ENCODE peak calls at places on chromosomes 2 and 18, in seven cellular contexts. One of them, this sample, is unnamed.

GRCh38 chr2:7930800-7931635 is 750.8 kb upstream of the ID2 start:
- DNase-seq in IMR-90: peak
- DNase-seq in K562: no peak
- DNase-seq in A549: no peak
- DNase-seq in GM12878: no peak
- DNase-seq in SK-N-SH: no peak
- DNase-seq in H1: no peak
- DNase-seq in this sample: no peak

GRCh38 chr2:232647261-232647660 is 13.9 kb downstream of the EFHD1 start:
- DNase-seq in IMR-90: no peak
- DNase-seq in K562: no peak
- DNase-seq in A549: no peak
- DNase-seq in GM12878: no peak
- DNase-seq in SK-N-SH: no peak
- DNase-seq in H1: no peak
- DNase-seq in this sample: no peak

GRCh38 chr2:231611273-231612198 is 18.9 kb downstream of the TEX44 start:
- DNase-seq in IMR-90: peak
- DNase-seq in K562: peak
- DNase-seq in A549: peak
- DNase-seq in GM12878: no peak
- DNase-seq in SK-N-SH: no peak
- DNase-seq in H1: no peak
- DNase-seq in this sample: peak

GRCh38 chr2:36352711-36353110 is 2.9 kb upstream of the CRIM1 start:
- DNase-seq in IMR-90: peak
- DNase-seq in K562: no peak
- DNase-seq in A549: no peak
- DNase-seq in GM12878: no peak
- DNase-seq in SK-N-SH: no peak
- DNase-seq in H1: no peak
- DNase-seq in this sample: peak

GRCh38 chr2:178521304-178522150 is 41.3 kb downstream of the PLEKHA3 start:
- DNase-seq in IMR-90: no peak
- DNase-seq in K562: no peak
- DNase-seq in A549: no peak
- DNase-seq in GM12878: no peak
- DNase-seq in SK-N-SH: no peak
- DNase-seq in H1: no peak
- DNase-seq in this sample: no peak

GRCh38 chr2:98801286-98801685 is 70.4 kb upstream of the MGAT4A start:
- DNase-seq in IMR-90: no peak
- DNase-seq in K562: no peak
- DNase-seq in A549: no peak
- DNase-seq in GM12878: no peak
- DNase-seq in SK-N-SH: no peak
- DNase-seq in H1: no peak
- DNase-seq in this sample: no peak

GRCh38 chr2:64543006-64543697 is 19.0 kb downstream of the AFTPH start:
- DNase-seq in IMR-90: peak
- DNase-seq in K562: no peak
- DNase-seq in A549: no peak
- DNase-seq in GM12878: no peak
- DNase-seq in SK-N-SH: no peak
- DNase-seq in H1: no peak
- DNase-seq in this sample: peak

GRCh38 chr2:210195066-210195852 is 24.1 kb upstream of the KANSL1L start:
- DNase-seq in IMR-90: peak
- DNase-seq in K562: peak
- DNase-seq in A549: no peak
- DNase-seq in GM12878: no peak
- DNase-seq in SK-N-SH: peak
- DNase-seq in H1: no peak
- DNase-seq in this sample: peak

GRCh38 chr2:84776011-84776410 is 104.9 kb downstream of the TRABD2A start:
- DNase-seq in IMR-90: peak
- DNase-seq in K562: no peak
- DNase-seq in A549: no peak
- DNase-seq in GM12878: no peak
- DNase-seq in SK-N-SH: no peak
- DNase-seq in H1: no peak
- DNase-seq in this sample: no peak

GRCh38 chr2:41865263-41865662 is 182.6 kb upstream of the PKDCC start:
- DNase-seq in IMR-90: no peak
- DNase-seq in K562: no peak
- DNase-seq in A549: no peak
- DNase-seq in GM12878: no peak
- DNase-seq in SK-N-SH: no peak
- DNase-seq in H1: no peak
- DNase-seq in this sample: no peak

GRCh38 chr2:10987861-10988260 is 76.1 kb downstream of the KCNF1 start:
- DNase-seq in IMR-90: peak
- DNase-seq in K562: no peak
- DNase-seq in A549: no peak
- DNase-seq in GM12878: no peak
- DNase-seq in SK-N-SH: no peak
- DNase-seq in H1: no peak
- DNase-seq in this sample: no peak

GRCh38 chr2:10395893-10396292 is 52.2 kb downstream of the ODC1 start:
- DNase-seq in IMR-90: no peak
- DNase-seq in K562: no peak
- DNase-seq in A549: no peak
- DNase-seq in GM12878: no peak
- DNase-seq in SK-N-SH: no peak
- DNase-seq in H1: no peak
- DNase-seq in this sample: no peak

DNA sequence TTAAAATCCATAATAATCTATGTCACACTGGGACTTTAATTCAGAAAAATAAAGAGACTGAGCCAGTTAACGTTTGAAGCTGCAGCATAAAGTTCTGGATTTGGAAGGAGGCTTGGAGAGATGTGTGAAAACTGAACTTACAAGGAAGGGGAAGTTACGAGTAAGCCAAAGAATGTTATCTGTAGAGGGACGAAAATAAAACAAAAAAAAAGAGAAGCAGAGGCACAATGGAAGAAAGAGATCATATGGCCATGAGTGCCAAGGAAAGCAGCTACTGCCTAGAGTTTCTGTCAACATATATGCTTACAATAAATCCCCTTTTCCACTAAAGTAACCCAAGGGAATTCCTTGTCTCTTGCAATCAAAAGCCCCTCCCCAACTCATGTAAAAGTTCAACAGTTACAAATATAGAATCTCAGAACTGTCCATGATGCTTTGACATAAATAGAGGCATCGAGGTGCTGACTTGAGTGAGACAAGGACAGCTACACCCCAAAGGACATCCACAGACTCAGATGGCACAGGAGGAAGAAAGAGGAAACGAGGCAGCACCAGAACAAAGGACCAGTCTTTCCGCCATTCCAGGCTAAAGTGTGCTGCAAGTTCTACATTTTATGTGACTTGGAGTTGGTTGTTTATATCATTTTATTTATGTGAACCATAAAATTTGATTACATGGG is 16.1 kb upstream of the ARL5A start:
- DNase-seq in IMR-90: no peak
- DNase-seq in K562: no peak
- DNase-seq in A549: no peak
- DNase-seq in GM12878: no peak
- DNase-seq in SK-N-SH: no peak
- DNase-seq in H1: no peak
- DNase-seq in this sample: no peak
- TF ChIP-seq RFX5 in IMR-90: no peak
- TF ChIP-seq RFX5 in K562: no peak
- TF ChIP-seq RFX5 in A549: no peak
- TF ChIP-seq RFX5 in GM12878: no peak
- TF ChIP-seq RFX5 in SK-N-SH: no peak
- TF ChIP-seq RFX5 in H1: no peak
- TF ChIP-seq RFX5 in this sample: no peak

GRCh38 chr18:79818036-79818435 is 20.3 kb downstream of the KCNG2 start:
- DNase-seq in IMR-90: no peak
- DNase-seq in K562: no peak
- DNase-seq in A549: no peak
- DNase-seq in GM12878: no peak
- DNase-seq in SK-N-SH: no peak
- DNase-seq in H1: no peak
- DNase-seq in this sample: no peak
- TF ChIP-seq RFX5 in IMR-90: no peak
- TF ChIP-seq RFX5 in K562: no peak
- TF ChIP-seq RFX5 in A549: no peak
- TF ChIP-seq RFX5 in GM12878: no peak
- TF ChIP-seq RFX5 in SK-N-SH: no peak
- TF ChIP-seq RFX5 in H1: no peak
- TF ChIP-seq RFX5 in this sample: no peak

DNA sequence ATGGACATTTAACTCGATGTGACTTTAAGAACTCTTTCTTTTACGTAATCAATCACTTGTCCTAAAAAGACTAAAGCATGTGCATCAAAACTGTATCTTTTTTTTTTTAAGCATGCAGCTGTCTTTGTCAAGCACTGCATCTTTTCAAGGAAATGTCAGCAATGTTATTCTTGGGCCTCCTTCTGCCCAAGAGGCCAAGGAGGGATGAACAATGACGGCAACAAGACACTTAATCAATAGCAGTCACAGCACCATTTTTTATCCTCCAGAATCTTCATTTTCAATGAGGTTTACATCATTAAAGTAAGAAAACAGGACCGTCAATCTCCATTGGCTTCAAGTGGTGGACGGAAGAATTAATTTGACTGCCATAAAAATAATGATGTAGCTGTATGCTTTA is 253.8 kb downstream of the AFF3 start:
- DNase-seq in IMR-90: no peak
- DNase-seq in K562: no peak
- DNase-seq in A549: no peak
- DNase-seq in GM12878: no peak
- DNase-seq in SK-N-SH: no peak
- DNase-seq in H1: no peak
- DNase-seq in this sample: no peak
- TF ChIP-seq RFX5 in IMR-90: no peak
- TF ChIP-seq RFX5 in K562: no peak
- TF ChIP-seq RFX5 in A549: no peak
- TF ChIP-seq RFX5 in GM12878: no peak
- TF ChIP-seq RFX5 in SK-N-SH: no peak
- TF ChIP-seq RFX5 in H1: no peak
- TF ChIP-seq RFX5 in this sample: no peak

GRCh38 chr2:88181511-88181910 is 11.4 kb downstream of the THNSL2 start:
- DNase-seq in IMR-90: no peak
- DNase-seq in K562: no peak
- DNase-seq in A549: no peak
- DNase-seq in GM12878: no peak
- DNase-seq in SK-N-SH: no peak
- DNase-seq in H1: no peak
- DNase-seq in this sample: no peak
- TF ChIP-seq RFX5 in IMR-90: no peak
- TF ChIP-seq RFX5 in K562: no peak
- TF ChIP-seq RFX5 in A549: no peak
- TF ChIP-seq RFX5 in GM12878: no peak
- TF ChIP-seq RFX5 in SK-N-SH: no peak
- TF ChIP-seq RFX5 in H1: no peak
- TF ChIP-seq RFX5 in this sample: no peak

GRCh38 chr2:241315879-241316700 is at the start of gene SEPTIN2:
- DNase-seq in IMR-90: peak
- DNase-seq in K562: no peak
- DNase-seq in A549: peak
- DNase-seq in GM12878: no peak
- DNase-seq in SK-N-SH: no peak
- DNase-seq in H1: no peak
- DNase-seq in this sample: peak
- TF ChIP-seq RFX5 in IMR-90: no peak
- TF ChIP-seq RFX5 in K562: no peak
- TF ChIP-seq RFX5 in A549: no peak
- TF ChIP-seq RFX5 in GM12878: no peak
- TF ChIP-seq RFX5 in SK-N-SH: no peak
- TF ChIP-seq RFX5 in H1: no peak
- TF ChIP-seq RFX5 in this sample: no peak

GRCh38 chr18:59725177-59725576 is 28.0 kb upstream of the CCBE1 start:
- DNase-seq in IMR-90: no peak
- DNase-seq in K562: no peak
- DNase-seq in A549: no peak
- DNase-seq in GM12878: no peak
- DNase-seq in SK-N-SH: no peak
- DNase-seq in H1: no peak
- DNase-seq in this sample: no peak

GRCh38 chr18:59735269-59735860 is 38.1 kb upstream of the CCBE1 start:
- DNase-seq in IMR-90: no peak
- DNase-seq in K562: no peak
- DNase-seq in A549: no peak
- DNase-seq in GM12878: no peak
- DNase-seq in SK-N-SH: peak
- DNase-seq in H1: no peak
- DNase-seq in this sample: no peak

GRCh38 chr18:59730896-59731295 is 33.7 kb upstream of the CCBE1 start:
- DNase-seq in IMR-90: no peak
- DNase-seq in K562: no peak
- DNase-seq in A549: no peak
- DNase-seq in GM12878: no peak
- DNase-seq in SK-N-SH: no peak
- DNase-seq in H1: no peak
- DNase-seq in this sample: no peak

GRCh38 chr18:59733411-59733810 is 36.2 kb upstream of the CCBE1 start:
- DNase-seq in IMR-90: no peak
- DNase-seq in K562: no peak
- DNase-seq in A549: no peak
- DNase-seq in GM12878: no peak
- DNase-seq in SK-N-SH: no peak
- DNase-seq in H1: no peak
- DNase-seq in this sample: no peak

GRCh38 chr18:59729781-59730180 is 32.6 kb upstream of the CCBE1 start:
- DNase-seq in IMR-90: no peak
- DNase-seq in K562: no peak
- DNase-seq in A549: no peak
- DNase-seq in GM12878: no peak
- DNase-seq in SK-N-SH: no peak
- DNase-seq in H1: no peak
- DNase-seq in this sample: no peak
- TF ChIP-seq RFX5 in IMR-90: no peak
- TF ChIP-seq RFX5 in K562: no peak
- TF ChIP-seq RFX5 in A549: no peak
- TF ChIP-seq RFX5 in GM12878: no peak
- TF ChIP-seq RFX5 in SK-N-SH: no peak
- TF ChIP-seq RFX5 in H1: no peak
- TF ChIP-seq RFX5 in this sample: no peak

This sample was measured in HepG2.